ENCODE peak calls at places on chromosome 9, in nine cellular contexts. One of them, this sample, is unnamed.

GRCh38 chr9:22840641-22841040 is 394.0 kb downstream of the DMRTA1 start:
- DNase-seq in pancreas: no peak
- DNase-seq in lower lobe of right lung: no peak
- DNase-seq in HT-29: no peak
- DNase-seq in stimulated activated CD4-positive, alpha-beta T cell treated with anti-CD3 and anti-CD28 coated beads, Interleukin-12 subunit alpha, Interleukin-12 subunit beta, amount 100 ng/mL, for 4 hours: no peak
- DNase-seq in erythroblast: no peak
- DNase-seq in iris pigment epithelial cell: no peak
- DNase-seq in M059J: no peak
- DNase-seq in uterus: no peak
- DNase-seq in this sample: no peak

GRCh38 chr9:132241483-132241839 is 79.6 kb downstream of the NTNG2 start:
- DNase-seq in pancreas: peak
- DNase-seq in uterus: peak
- DNase-seq in stimulated activated CD4-positive, alpha-beta T cell treated with anti-CD3 and anti-CD28 coated beads, Interleukin-12 subunit alpha, Interleukin-12 subunit beta, amount 100 ng/mL, for 4 hours: no peak
- DNase-seq in HT-29: no peak
- DNase-seq in erythroblast: no peak
- DNase-seq in lower lobe of right lung: no peak
- DNase-seq in M059J: no peak
- DNase-seq in iris pigment epithelial cell: no peak
- DNase-seq in this sample: no peak

GRCh38 chr9:87873607-87874319 is 8.9 kb upstream of the SPATA31E1 start:
- DNase-seq in lower lobe of right lung: no peak
- DNase-seq in uterus: no peak
- DNase-seq in M059J: no peak
- DNase-seq in erythroblast: no peak
- DNase-seq in HT-29: no peak
- DNase-seq in stimulated activated CD4-positive, alpha-beta T cell treated with anti-CD3 and anti-CD28 coated beads, Interleukin-12 subunit alpha, Interleukin-12 subunit beta, amount 100 ng/mL, for 4 hours: no peak
- DNase-seq in iris pigment epithelial cell: peak
- DNase-seq in pancreas: no peak
- DNase-seq in this sample: no peak

GRCh38 chr9:72923077-72923476 is 29.8 kb downstream of the ALDH1A1 start:
- DNase-seq in erythroblast: no peak
- DNase-seq in M059J: no peak
- DNase-seq in iris pigment epithelial cell: no peak
- DNase-seq in uterus: no peak
- DNase-seq in pancreas: no peak
- DNase-seq in HT-29: no peak
- DNase-seq in stimulated activated CD4-positive, alpha-beta T cell treated with anti-CD3 and anti-CD28 coated beads, Interleukin-12 subunit alpha, Interleukin-12 subunit beta, amount 100 ng/mL, for 4 hours: no peak
- DNase-seq in lower lobe of right lung: no peak
- DNase-seq in this sample: no peak

GRCh38 chr9:83385317-83385716 is 152.9 kb downstream of the FRMD3 start:
- DNase-seq in erythroblast: no peak
- DNase-seq in HT-29: no peak
- DNase-seq in M059J: peak
- DNase-seq in uterus: no peak
- DNase-seq in pancreas: no peak
- DNase-seq in stimulated activated CD4-positive, alpha-beta T cell treated with anti-CD3 and anti-CD28 coated beads, Interleukin-12 subunit alpha, Interleukin-12 subunit beta, amount 100 ng/mL, for 4 hours: no peak
- DNase-seq in iris pigment epithelial cell: peak
- DNase-seq in lower lobe of right lung: no peak
- DNase-seq in this sample: no peak

GRCh38 chr9:70352802-70353201 is 61.7 kb downstream of the KLF9 start:
- DNase-seq in HT-29: no peak
- DNase-seq in iris pigment epithelial cell: no peak
- DNase-seq in erythroblast: peak
- DNase-seq in lower lobe of right lung: no peak
- DNase-seq in uterus: no peak
- DNase-seq in pancreas: no peak
- DNase-seq in M059J: peak
- DNase-seq in stimulated activated CD4-positive, alpha-beta T cell treated with anti-CD3 and anti-CD28 coated beads, Interleukin-12 subunit alpha, Interleukin-12 subunit beta, amount 100 ng/mL, for 4 hours: no peak
- DNase-seq in this sample: no peak

GRCh38 chr9:97873877-97874276 is 20.9 kb downstream of the FOXE1 start:
- DNase-seq in HT-29: peak
- DNase-seq in lower lobe of right lung: no peak
- DNase-seq in stimulated activated CD4-positive, alpha-beta T cell treated with anti-CD3 and anti-CD28 coated beads, Interleukin-12 subunit alpha, Interleukin-12 subunit beta, amount 100 ng/mL, for 4 hours: no peak
- DNase-seq in pancreas: no peak
- DNase-seq in iris pigment epithelial cell: peak
- DNase-seq in M059J: peak
- DNase-seq in erythroblast: no peak
- DNase-seq in uterus: no peak
- DNase-seq in this sample: peak

GRCh38 chr9:89919171-89919681 is 314.4 kb downstream of the GADD45G start:
- DNase-seq in stimulated activated CD4-positive, alpha-beta T cell treated with anti-CD3 and anti-CD28 coated beads, Interleukin-12 subunit alpha, Interleukin-12 subunit beta, amount 100 ng/mL, for 4 hours: no peak
- DNase-seq in pancreas: no peak
- DNase-seq in lower lobe of right lung: no peak
- DNase-seq in uterus: no peak
- DNase-seq in HT-29: peak
- DNase-seq in iris pigment epithelial cell: no peak
- DNase-seq in M059J: peak
- DNase-seq in erythroblast: peak
- DNase-seq in this sample: no peak

GRCh38 chr9:4108708-4109444 is 191.0 kb downstream of the GLIS3 start:
- DNase-seq in uterus: no peak
- DNase-seq in erythroblast: no peak
- DNase-seq in lower lobe of right lung: no peak
- DNase-seq in iris pigment epithelial cell: no peak
- DNase-seq in pancreas: no peak
- DNase-seq in M059J: peak
- DNase-seq in stimulated activated CD4-positive, alpha-beta T cell treated with anti-CD3 and anti-CD28 coated beads, Interleukin-12 subunit alpha, Interleukin-12 subunit beta, amount 100 ng/mL, for 4 hours: no peak
- DNase-seq in HT-29: no peak
- DNase-seq in this sample: no peak

GRCh38 chr9:137435980-137436760 is 5.0 kb downstream of the ENTPD8 start:
- DNase-seq in M059J: peak
- DNase-seq in HT-29: peak
- DNase-seq in stimulated activated CD4-positive, alpha-beta T cell treated with anti-CD3 and anti-CD28 coated beads, Interleukin-12 subunit alpha, Interleukin-12 subunit beta, amount 100 ng/mL, for 4 hours: no peak
- DNase-seq in erythroblast: peak
- DNase-seq in pancreas: peak
- DNase-seq in uterus: peak
- DNase-seq in iris pigment epithelial cell: peak
- DNase-seq in lower lobe of right lung: peak
- DNase-seq in this sample: peak

GRCh38 chr9:72596451-72597180 is 75.2 kb downstream of the TMC1 start:
- DNase-seq in stimulated activated CD4-positive, alpha-beta T cell treated with anti-CD3 and anti-CD28 coated beads, Interleukin-12 subunit alpha, Interleukin-12 subunit beta, amount 100 ng/mL, for 4 hours: no peak
- DNase-seq in lower lobe of right lung: no peak
- DNase-seq in pancreas: no peak
- DNase-seq in M059J: no peak
- DNase-seq in iris pigment epithelial cell: no peak
- DNase-seq in HT-29: no peak
- DNase-seq in erythroblast: no peak
- DNase-seq in uterus: no peak
- DNase-seq in this sample: no peak

GRCh38 chr9:127650511-127650910 is 38.4 kb downstream of the STXBP1 start:
- DNase-seq in HT-29: no peak
- DNase-seq in lower lobe of right lung: no peak
- DNase-seq in erythroblast: no peak
- DNase-seq in iris pigment epithelial cell: no peak
- DNase-seq in M059J: no peak
- DNase-seq in pancreas: no peak
- DNase-seq in stimulated activated CD4-positive, alpha-beta T cell treated with anti-CD3 and anti-CD28 coated beads, Interleukin-12 subunit alpha, Interleukin-12 subunit beta, amount 100 ng/mL, for 4 hours: no peak
- DNase-seq in uterus: no peak
- DNase-seq in this sample: no peak

GRCh38 chr9:117665601-117666377 is 38.4 kb upstream of the TLR4 start:
- DNase-seq in uterus: no peak
- DNase-seq in M059J: no peak
- DNase-seq in stimulated activated CD4-positive, alpha-beta T cell treated with anti-CD3 and anti-CD28 coated beads, Interleukin-12 subunit alpha, Interleukin-12 subunit beta, amount 100 ng/mL, for 4 hours: no peak
- DNase-seq in HT-29: no peak
- DNase-seq in lower lobe of right lung: no peak
- DNase-seq in pancreas: no peak
- DNase-seq in erythroblast: no peak
- DNase-seq in iris pigment epithelial cell: no peak
- DNase-seq in this sample: no peak

GRCh38 chr9:2214707-2215106 is 199.6 kb downstream of the SMARCA2 start:
- DNase-seq in stimulated activated CD4-positive, alpha-beta T cell treated with anti-CD3 and anti-CD28 coated beads, Interleukin-12 subunit alpha, Interleukin-12 subunit beta, amount 100 ng/mL, for 4 hours: no peak
- DNase-seq in uterus: no peak
- DNase-seq in iris pigment epithelial cell: no peak
- DNase-seq in HT-29: no peak
- DNase-seq in erythroblast: no peak
- DNase-seq in pancreas: no peak
- DNase-seq in M059J: no peak
- DNase-seq in lower lobe of right lung: no peak
- DNase-seq in this sample: no peak

GRCh38 chr9:135338546-135338945 is 141.0 kb upstream of the PPP1R26 start:
- DNase-seq in lower lobe of right lung: peak
- DNase-seq in pancreas: peak
- DNase-seq in erythroblast: no peak
- DNase-seq in HT-29: no peak
- DNase-seq in stimulated activated CD4-positive, alpha-beta T cell treated with anti-CD3 and anti-CD28 coated beads, Interleukin-12 subunit alpha, Interleukin-12 subunit beta, amount 100 ng/mL, for 4 hours: no peak
- DNase-seq in M059J: no peak
- DNase-seq in iris pigment epithelial cell: no peak
- DNase-seq in uterus: peak
- DNase-seq in this sample: no peak

GRCh38 chr9:20238921-20239320 is 383.4 kb downstream of the MLLT3 start:
- DNase-seq in uterus: no peak
- DNase-seq in erythroblast: no peak
- DNase-seq in M059J: no peak
- DNase-seq in HT-29: no peak
- DNase-seq in lower lobe of right lung: no peak
- DNase-seq in stimulated activated CD4-positive, alpha-beta T cell treated with anti-CD3 and anti-CD28 coated beads, Interleukin-12 subunit alpha, Interleukin-12 subunit beta, amount 100 ng/mL, for 4 hours: no peak
- DNase-seq in iris pigment epithelial cell: peak
- DNase-seq in pancreas: no peak
- DNase-seq in this sample: peak

GRCh38 chr9:81682797-81683196 is 6.5 kb downstream of the TLE1 start:
- DNase-seq in erythroblast: no peak
- DNase-seq in pancreas: no peak
- DNase-seq in lower lobe of right lung: no peak
- DNase-seq in HT-29: no peak
- DNase-seq in uterus: no peak
- DNase-seq in iris pigment epithelial cell: peak
- DNase-seq in M059J: peak
- DNase-seq in stimulated activated CD4-positive, alpha-beta T cell treated with anti-CD3 and anti-CD28 coated beads, Interleukin-12 subunit alpha, Interleukin-12 subunit beta, amount 100 ng/mL, for 4 hours: no peak
- DNase-seq in this sample: no peak

GRCh38 chr9:104177003-104177611 is 83.0 kb downstream of the SMC2 start:
- DNase-seq in erythroblast: peak
- DNase-seq in lower lobe of right lung: no peak
- DNase-seq in uterus: no peak
- DNase-seq in iris pigment epithelial cell: peak
- DNase-seq in stimulated activated CD4-positive, alpha-beta T cell treated with anti-CD3 and anti-CD28 coated beads, Interleukin-12 subunit alpha, Interleukin-12 subunit beta, amount 100 ng/mL, for 4 hours: no peak
- DNase-seq in HT-29: peak
- DNase-seq in pancreas: no peak
- DNase-seq in M059J: peak
- DNase-seq in this sample: peak

GRCh38 chr9:134621558-134622110 is 20.0 kb upstream of the COL5A1 start:
- DNase-seq in pancreas: peak
- DNase-seq in uterus: peak
- DNase-seq in erythroblast: no peak
- DNase-seq in M059J: no peak
- DNase-seq in HT-29: no peak
- DNase-seq in stimulated activated CD4-positive, alpha-beta T cell treated with anti-CD3 and anti-CD28 coated beads, Interleukin-12 subunit alpha, Interleukin-12 subunit beta, amount 100 ng/mL, for 4 hours: no peak
- DNase-seq in iris pigment epithelial cell: no peak
- DNase-seq in lower lobe of right lung: peak
- DNase-seq in this sample: no peak

GRCh38 chr9:95422650-95423049 is 94.1 kb downstream of the PTCH1 start:
- DNase-seq in uterus: no peak
- DNase-seq in erythroblast: no peak
- DNase-seq in stimulated activated CD4-positive, alpha-beta T cell treated with anti-CD3 and anti-CD28 coated beads, Interleukin-12 subunit alpha, Interleukin-12 subunit beta, amount 100 ng/mL, for 4 hours: no peak
- DNase-seq in lower lobe of right lung: no peak
- DNase-seq in iris pigment epithelial cell: no peak
- DNase-seq in M059J: peak
- DNase-seq in pancreas: no peak
- DNase-seq in HT-29: no peak
- DNase-seq in this sample: no peak

This sample was measured in mammary epithelial cell.